ENCODE peak calls at places on chromosomes 5 and 9, in ten cellular contexts. J is Peyer's patch, Q is heart left ventricle, X is HepG2, L is tibial nerve, P is adrenal gland, S is breast epithelium, T is body of pancreas, K is uterus, U is right lobe of liver. G is an unnamed sample.

GRCh38 chr5:149863176-149863575 is 81.4 kb downstream of the PDE6A start:
- DNase-seq in J (no peak), Q (no peak), X (no peak), L (no peak), P (no peak), S (no peak), T (no peak), K (no peak), U (no peak), G (no peak)

GRCh38 chr9:107489144-107489673 is 360 bp downstream of the KLF4 start:
- DNase-seq in J (no peak), Q (no peak), X (no peak), L (no peak), P (no peak), S (no peak), T (no peak), K (no peak), U (no peak), G (no peak)

GRCh38 chr9:93236541-93237206 is 52.7 kb downstream of the WNK2 start:
- DNase-seq in J (no peak), Q (no peak), X (no peak), L (no peak), P (no peak), S (no peak), T (no peak), K (no peak), U (no peak), G (no peak)

GRCh38 chr9:91298304-91298703 is 63.4 kb downstream of the AUH start:
- DNase-seq in J (no peak), Q (no peak), X (no peak), L (no peak), P (peak; percentile 22), S (no peak), T (no peak), K (no peak), U (no peak), G (no peak)

GRCh38 chr9:114047717-114048116 is 30.4 kb downstream of the AMBP start:
- DNase-seq in J (no peak), Q (no peak), X (peak; percentile 68), L (no peak), P (no peak), S (peak; percentile 16), T (peak; percentile 50), K (no peak), U (peak; percentile 45), G (peak; percentile 40)

GRCh38 chr5:56018860-56019259 is 24.1 kb upstream of the IL6ST start:
- DNase-seq in J (no peak), Q (no peak), X (no peak), L (no peak), P (no peak), S (no peak), T (no peak), K (no peak), U (no peak), G (no peak)

GRCh38 chr9:92468206-92468605 is 14.1 kb downstream of the ASPN start:
- DNase-seq in J (no peak), Q (no peak), X (no peak), L (no peak), P (no peak), S (no peak), T (no peak), K (no peak), U (no peak), G (no peak)

GRCh38 chr5:78447775-78448424 is 87.5 kb downstream of the SCAMP1 start:
- DNase-seq in J (no peak), Q (no peak), X (no peak), L (no peak), P (no peak), S (no peak), T (no peak), K (no peak), U (no peak), G (no peak)

DNA sequence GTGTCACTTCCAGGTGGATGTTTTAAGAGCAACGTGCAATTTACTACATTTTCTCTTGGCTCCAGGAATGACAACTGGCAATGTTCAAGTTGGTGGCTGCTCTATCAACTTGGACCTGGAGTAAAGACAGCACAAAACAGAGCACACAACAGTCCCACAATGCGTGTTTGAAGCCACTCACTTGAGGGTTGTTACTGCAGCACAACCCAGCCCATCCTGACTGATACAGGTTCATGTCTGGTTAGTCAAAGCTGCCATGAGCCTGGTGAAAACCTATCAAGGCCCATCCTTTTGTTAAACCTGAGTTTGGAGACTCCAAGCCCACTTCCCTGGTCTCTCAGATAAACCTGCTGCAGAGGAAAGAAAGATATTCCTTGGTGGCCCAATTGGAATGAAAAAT is 81.1 kb upstream of the LARP1 start:
- DNase-seq in J (no peak), Q (no peak), X (no peak), L (no peak), P (no peak), S (no peak), T (no peak), K (no peak), U (no peak), G (no peak)
- TF ChIP-seq POLR2A in J (no peak), Q (no peak), X (no peak), L (no peak), P (no peak), S (no peak), T (no peak), K (no peak), U (no peak), G (no peak)

GRCh38 chr5:99948850-99949249 is 586.3 kb upstream of the FAM174A start:
- DNase-seq in J (no peak), Q (no peak), X (no peak), L (no peak), P (no peak), S (no peak), T (no peak), K (no peak), U (no peak), G (no peak)

GRCh38 chr5:99945706-99946442 is 589.3 kb upstream of the FAM174A start:
- DNase-seq in J (no peak), Q (no peak), X (no peak), L (no peak), P (no peak), S (no peak), T (no peak), K (no peak), U (no peak), G (no peak)

GRCh38 chr5:99949361-99949760 is 585.8 kb upstream of the FAM174A start:
- DNase-seq in J (no peak), Q (no peak), X (no peak), L (no peak), P (no peak), S (no peak), T (no peak), K (no peak), U (no peak), G (no peak)

GRCh38 chr5:99955006-99955405 is 580.2 kb upstream of the FAM174A start:
- DNase-seq in J (no peak), Q (no peak), X (no peak), L (no peak), P (no peak), S (no peak), T (no peak), K (no peak), U (no peak), G (no peak)

DNA sequence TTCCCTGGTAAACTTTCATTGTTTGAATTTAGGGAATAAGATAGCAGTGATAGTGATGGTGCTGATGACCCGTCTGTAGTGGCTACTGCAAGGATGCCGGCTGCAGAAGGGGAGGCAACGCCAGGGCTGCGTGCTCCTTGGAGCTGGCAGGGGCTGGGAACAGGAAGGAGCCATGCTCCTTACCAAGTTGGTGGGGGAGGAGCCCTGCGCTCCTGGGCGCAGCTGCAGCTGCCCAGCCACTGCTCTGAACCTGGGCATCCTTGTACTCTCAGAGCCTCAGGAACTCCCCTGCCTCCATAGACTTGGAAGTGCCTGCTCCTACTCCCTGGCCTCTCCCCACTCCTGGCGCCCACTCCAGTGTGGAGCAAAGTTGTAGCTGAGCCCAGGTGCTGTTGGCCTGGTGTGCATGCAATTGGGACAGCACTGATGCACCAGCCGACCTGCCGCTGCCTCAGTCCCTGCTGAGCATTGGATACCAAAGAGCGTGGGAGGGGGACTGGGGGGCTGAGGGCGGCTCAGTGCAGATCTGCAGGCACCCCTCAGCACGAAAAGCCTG is 585.1 kb upstream of the FAM174A start:
- DNase-seq in J (no peak), Q (no peak), X (no peak), L (no peak), P (no peak), S (no peak), T (no peak), K (no peak), U (no peak), G (no peak)
- H3K36me3 ChIP-seq in J (no peaks in the 10 kb centered on the region), Q (no peaks in the 10 kb centered on the region), X (no peaks in the 10 kb centered on the region), L (no peaks in the 10 kb centered on the region), P (no peaks in the 10 kb centered on the region), S (no peaks in the 10 kb centered on the region), T (no peaks in the 10 kb centered on the region), K (no peaks in the 10 kb centered on the region), U (no peaks in the 10 kb centered on the region), G (no peaks in the 10 kb centered on the region)

DNA sequence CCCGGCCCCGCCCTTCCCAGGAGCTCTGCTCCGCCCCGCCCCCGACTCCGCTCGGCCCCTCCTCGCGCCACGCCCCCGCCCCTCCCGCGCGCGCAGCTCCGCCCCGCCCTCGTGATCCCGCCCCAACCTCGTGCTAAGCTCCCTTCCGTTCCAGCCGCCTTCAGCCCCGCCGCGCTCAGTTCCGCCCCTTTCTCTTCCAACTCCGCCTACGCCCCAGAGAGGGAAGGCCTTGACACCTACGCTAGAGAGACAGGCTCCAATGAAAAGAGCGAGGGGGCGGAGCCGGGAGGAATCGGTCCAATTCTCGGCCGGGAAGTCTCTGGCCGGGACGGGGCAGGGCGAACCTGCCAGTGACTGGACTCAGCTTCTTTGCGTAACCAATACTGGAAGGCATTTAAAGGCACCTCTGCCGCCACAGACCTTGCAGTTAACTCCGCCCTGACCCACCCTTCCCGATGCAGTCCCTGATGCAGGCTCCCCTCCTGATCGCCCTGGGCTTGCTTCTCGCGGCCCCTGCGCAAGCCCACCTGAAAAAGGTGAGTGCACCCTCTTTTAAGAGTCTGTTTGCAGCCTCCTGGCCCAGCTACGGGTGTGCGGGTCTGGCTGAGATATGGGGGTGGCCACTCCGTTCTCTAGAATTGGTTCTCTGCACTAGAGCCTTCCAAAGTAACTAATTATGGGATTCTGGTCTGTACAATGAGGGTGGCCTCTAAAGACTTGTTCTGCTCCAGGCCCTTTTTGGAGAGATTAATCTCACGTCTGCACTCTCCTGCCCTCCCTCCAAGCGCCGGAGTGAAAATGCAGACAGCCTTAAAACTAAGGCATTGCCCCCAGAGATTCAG is at the start of gene GM2A:
- DNase-seq in J (peak; percentile 100), Q (peak; percentile 99), X (peak; percentile 99), L (peak; percentile 98), P (peak; percentile 100), S (peak; percentile 100), T (peak; percentile 99), K (peak; percentile 100), U (peak; percentile 100), G (peak; percentile 99)
- TF ChIP-seq POLR2A in J (peak; percentile 76), Q (no peak), X (peak; percentile 90), L (peak; percentile 83), P (peak; percentile 99), S (peak; percentile 37), T (peak; percentile 66), K (peak; percentile 82), U (peak; percentile 94), G (no peak)

GRCh38 chr9:4832786-4833579 is 40.2 kb downstream of the RCL1 start:
- DNase-seq in J (no peak), Q (no peak), X (peak; percentile 94), L (no peak), P (peak; percentile 36), S (no peak), T (peak; percentile 28), K (no peak), U (no peak), G (no peak)

GRCh38 chr9:4831944-4832343 is 39.2 kb downstream of the RCL1 start:
- DNase-seq in J (no peak), Q (no peak), X (no peak), L (no peak), P (no peak), S (no peak), T (no peak), K (no peak), U (no peak), G (no peak)

GRCh38 chr9:4830699-4831098 is 38.0 kb downstream of the RCL1 start:
- DNase-seq in J (no peak), Q (no peak), X (no peak), L (no peak), P (no peak), S (no peak), T (no peak), K (no peak), U (no peak), G (no peak)

GRCh38 chr9:4829956-4830355 is 37.2 kb downstream of the RCL1 start:
- DNase-seq in J (no peak), Q (no peak), X (no peak), L (no peak), P (no peak), S (no peak), T (no peak), K (no peak), U (no peak), G (no peak)

DNA sequence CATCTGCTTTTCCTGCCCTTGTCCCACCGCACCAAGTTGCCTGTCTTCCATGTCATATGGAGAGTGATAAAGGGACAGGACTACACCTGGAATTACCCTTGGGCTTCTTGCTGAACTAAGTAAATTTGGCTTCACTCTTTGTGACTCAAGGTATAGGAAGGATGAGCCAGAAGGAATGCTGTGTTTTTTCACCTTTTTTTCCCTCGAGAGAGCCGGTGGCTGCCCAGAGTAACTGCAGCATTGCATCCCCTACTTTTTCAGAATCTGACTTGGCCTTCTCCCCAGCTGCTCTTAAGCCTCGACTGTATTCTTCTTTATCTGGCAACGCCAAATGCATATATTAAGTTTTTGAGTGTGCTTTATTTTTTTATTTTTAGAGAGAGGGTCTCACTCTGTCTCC is 38.4 kb downstream of the RCL1 start:
- DNase-seq in J (no peak), Q (no peak), X (no peak), L (no peak), P (no peak), S (no peak), T (no peak), K (no peak), U (no peak), G (no peak)
- H3K36me3 ChIP-seq in J (no peaks in the 10 kb centered on the region), Q (peaks cover 22% of the 10 kb centered on the region), X (peaks cover 24% of the 10 kb centered on the region), L (no peaks in the 10 kb centered on the region), P (no peaks in the 10 kb centered on the region), S (no peaks in the 10 kb centered on the region), T (no peaks in the 10 kb centered on the region), K (no peaks in the 10 kb centered on the region), U (no peaks in the 10 kb centered on the region), G (no peaks in the 10 kb centered on the region)

G was measured in stomach.